ENCODE peak calls at places on chromosomes 6 and 20, in seven cellular contexts. L, S, M, Z, G, U and W are unnamed samples.
A peak's percentile ranks its signal among the peaks of the same experiment; 100 is the strongest.

GRCh38 chr6:33061987-33062386 is 11.5 kb downstream of the HLA-DPA1 start:
- DNase-seq in L (no peak), S (no peak), M (no peak), Z (peak; percentile 29), G (peak; percentile 25), U (no peak), W (peak; percentile 62)

GRCh38 chr6:30570760-30571084 is 520 bp upstream of the ABCF1 start:
- DNase-seq in L (peak; percentile 12), S (no peak), M (peak; percentile 20), Z (peak; percentile 47), G (no peak), U (no peak), W (no peak)

GRCh38 chr6:134822920-134823430 is 126.9 kb downstream of the ALDH8A1 start:
- DNase-seq in L (peak; percentile 66), S (peak; percentile 82), M (peak; percentile 77), Z (peak; percentile 73), G (peak; percentile 90), U (peak; percentile 44), W (peak; percentile 36)

GRCh38 chr6:56537223-56537770 is 105.4 kb downstream of the DST start:
- DNase-seq in L (no peak), S (no peak), M (no peak), Z (no peak), G (no peak), U (no peak), W (no peak)

GRCh38 chr20:32612831-32613595 is 27.9 kb upstream of the NOL4L start:
- DNase-seq in L (no peak), S (no peak), M (no peak), Z (no peak), G (no peak), U (no peak), W (no peak)

GRCh38 chr6:170227521-170227983 is 63.3 kb downstream of the DLL1 start:
- DNase-seq in L (no peak), S (no peak), M (peak; percentile 58), Z (no peak), G (no peak), U (no peak), W (no peak)

GRCh38 chr6:111573118-111573883 is 32.4 kb downstream of the TRAF3IP2 start:
- DNase-seq in L (no peak), S (no peak), M (no peak), Z (no peak), G (peak; percentile 80), U (no peak), W (no peak)

GRCh38 chr20:12291386-12291785 is 373.7 kb downstream of the BTBD3 start:
- DNase-seq in L (no peak), S (no peak), M (no peak), Z (no peak), G (no peak), U (no peak), W (no peak)

GRCh38 chr6:144725731-144726522 is 440.8 kb downstream of the UTRN start:
- DNase-seq in L (no peak), S (no peak), M (peak; percentile 3), Z (no peak), G (no peak), U (no peak), W (no peak)

GRCh38 chr6:148997863-148998262 is 251.0 kb downstream of the UST start:
- DNase-seq in L (no peak), S (no peak), M (no peak), Z (no peak), G (peak; percentile 73), U (no peak), W (no peak)

GRCh38 chr20:61560361-61560853 is 308.3 kb downstream of the CDH4 start:
- DNase-seq in L (no peak), S (no peak), M (no peak), Z (peak; percentile 55), G (peak; percentile 42), U (peak; percentile 25), W (no peak)

GRCh38 chr6:143397229-143398222 is 53.0 kb downstream of the ADAT2 start:
- DNase-seq in L (peak; percentile 22), S (peak; percentile 99), M (no peak), Z (no peak), G (peak; percentile 46), U (peak; percentile 44), W (no peak)

GRCh38 chr6:83307849-83308248 is 114.7 kb downstream of the RWDD2A start:
- DNase-seq in L (no peak), S (no peak), M (no peak), Z (no peak), G (no peak), U (no peak), W (no peak)

GRCh38 chr6:161660666-161661571 is 387.1 kb upstream of the AGPAT4 start:
- DNase-seq in L (no peak), S (peak; percentile 9), M (no peak), Z (no peak), G (no peak), U (no peak), W (no peak)

GRCh38 chr6:135851442-135852271 is at the start of gene PDE7B:
- DNase-seq in L (peak; percentile 73), S (no peak), M (peak; percentile 79), Z (no peak), G (peak; percentile 99), U (peak; percentile 36), W (no peak)

GRCh38 chr6:110214338-110214737 is 34.1 kb downstream of the CDC40 start:
- DNase-seq in L (no peak), S (no peak), M (no peak), Z (no peak), G (no peak), U (no peak), W (no peak)

GRCh38 chr6:2854394-2854982 is 12.8 kb upstream of the SERPINB1 start:
- DNase-seq in L (no peak), S (no peak), M (no peak), Z (no peak), G (peak; percentile 36), U (no peak), W (no peak)

GRCh38 chr6:133637436-133637835 is 251.5 kb upstream of the TCF21 start:
- DNase-seq in L (no peak), S (no peak), M (no peak), Z (no peak), G (peak; percentile 32), U (no peak), W (no peak)

GRCh38 chr6:13159295-13159694 is 169.0 kb downstream of the TBC1D7 start:
- DNase-seq in L (no peak), S (no peak), M (no peak), Z (no peak), G (no peak), U (no peak), W (no peak)

GRCh38 chr6:51633424-51633823 is 454.0 kb downstream of the PKHD1 start:
- DNase-seq in L (no peak), S (no peak), M (no peak), Z (no peak), G (no peak), U (no peak), W (no peak)

GRCh38 chr6:137291441-137291840 is 72.3 kb upstream of the IFNGR1 start:
- DNase-seq in L (no peak), S (no peak), M (no peak), Z (no peak), G (peak; percentile 12), U (no peak), W (no peak)

GRCh38 chr6:141866731-141867502 is 265.8 kb upstream of the GJE1 start:
- DNase-seq in L (no peak), S (peak; percentile 9), M (no peak), Z (no peak), G (peak; percentile 15), U (no peak), W (no peak)

GRCh38 chr6:136435096-136435495 is 115.1 kb downstream of the MAP7 start:
- DNase-seq in L (no peak), S (no peak), M (no peak), Z (no peak), G (no peak), U (no peak), W (no peak)

GRCh38 chr6:5151955-5152401 is 66.8 kb downstream of the PPP1R3G start:
- DNase-seq in L (no peak), S (no peak), M (no peak), Z (no peak), G (peak; percentile 87), U (no peak), W (no peak)
- TF ChIP-seq RFX5 in L (no peak), S (no peak), M (no peak), Z (no peak), G (no peak), U (no peak), W (no peak)

DNA sequence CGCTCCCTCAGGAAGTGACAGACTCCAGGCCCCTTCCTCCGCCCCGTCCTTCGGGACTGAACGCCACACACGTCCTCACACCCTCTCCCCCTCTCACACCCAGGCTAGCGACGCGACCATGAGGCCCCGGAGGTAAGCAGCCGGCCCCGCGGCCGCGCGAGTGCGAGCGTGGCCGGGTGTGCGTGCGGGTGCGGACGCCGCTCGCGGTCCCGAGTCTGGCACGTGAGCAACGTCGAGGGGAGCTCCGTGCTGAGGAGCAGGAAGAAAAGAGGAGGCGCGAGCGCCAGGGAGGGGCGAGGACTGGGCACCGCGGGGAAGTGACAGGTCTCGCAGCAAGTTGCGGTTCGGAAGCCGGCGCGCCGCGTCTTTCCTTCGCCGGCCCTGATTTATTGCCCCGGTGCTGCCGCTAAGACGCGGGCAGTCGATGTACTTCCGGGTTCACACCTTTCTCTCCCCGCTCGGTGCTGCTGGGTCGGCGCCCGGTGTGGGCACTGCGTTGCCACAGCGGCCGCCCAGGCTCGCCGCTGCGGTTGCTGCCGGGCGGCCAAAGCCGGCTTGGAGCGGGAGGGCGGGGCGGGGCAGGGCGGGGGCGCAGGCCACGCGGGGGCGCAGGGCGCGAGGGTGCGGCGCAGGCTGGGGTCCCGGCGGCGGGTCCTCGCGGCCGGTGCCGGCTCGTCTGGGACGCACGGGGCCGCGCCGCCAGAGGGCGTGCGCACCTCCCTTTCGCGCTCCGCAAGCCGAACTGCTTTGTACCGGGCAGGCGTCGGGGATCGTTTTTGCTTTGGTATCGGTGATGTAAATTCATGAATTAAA is 15.8 kb upstream of the LIN28B start:
- DNase-seq in L (no peak), S (peak; percentile 43), M (peak; percentile 93), Z (peak; percentile 77), G (peak; percentile 30), U (no peak), W (no peak)
- TF ChIP-seq RFX5 in L (no peak), S (no peak), M (no peak), Z (no peak), G (no peak), U (no peak), W (no peak)

GRCh38 chr6:90222724-90223198 is 73.9 kb downstream of the BACH2 start:
- DNase-seq in L (peak; percentile 9), S (peak; percentile 27), M (no peak), Z (no peak), G (peak; percentile 65), U (no peak), W (no peak)
- TF ChIP-seq RFX5 in L (no peak), S (no peak), M (no peak), Z (no peak), G (no peak), U (no peak), W (no peak)

GRCh38 chr20:16714242-16714641 is 15.6 kb upstream of the SNRPB2 start:
- DNase-seq in L (no peak), S (no peak), M (no peak), Z (no peak), G (no peak), U (no peak), W (no peak)

GRCh38 chr20:16710781-16711180 is 19.0 kb upstream of the SNRPB2 start:
- DNase-seq in L (no peak), S (no peak), M (no peak), Z (no peak), G (no peak), U (no peak), W (no peak)

GRCh38 chr20:16711859-16712258 is 18.0 kb upstream of the SNRPB2 start:
- DNase-seq in L (no peak), S (no peak), M (no peak), Z (no peak), G (no peak), U (no peak), W (no peak)

GRCh38 chr20:16713056-16713455 is 16.8 kb upstream of the SNRPB2 start:
- DNase-seq in L (no peak), S (no peak), M (no peak), Z (no peak), G (no peak), U (no peak), W (no peak)

GRCh38 chr20:16712541-16712947 is 17.3 kb upstream of the SNRPB2 start:
- DNase-seq in L (no peak), S (peak; percentile 36), M (no peak), Z (no peak), G (no peak), U (no peak), W (no peak)
- TF ChIP-seq RFX5 in L (no peak), S (no peak), M (no peak), Z (no peak), G (no peak), U (no peak), W (no peak)